ENCODE peak calls at places on chromosomes 7 and 10, in four cellular contexts. O, S, E and X are unnamed samples.

GRCh38 chr7:149729983-149730801 is 43.2 kb downstream of the ZNF467 start:
- DNase-seq in E (no peak), O (no peak), S (no peak), X (no peak)

GRCh38 chr7:9711259-9711658 is 1262.4 kb upstream of the PHF14 start:
- DNase-seq in S (no peak), O (no peak), E (no peak), X (no peak)

GRCh38 chr10:34655286-34656170 is 159.6 kb downstream of the PARD3 start:
- DNase-seq in S (no peak), E (no peak), O (peak; percentile 85), X (peak; percentile 86)

GRCh38 chr7:47648301-47648900 is 66.5 kb upstream of the TNS3 start:
- DNase-seq in O (peak; percentile 79), E (no peak), S (no peak), X (no peak)

GRCh38 chr10:17220652-17221100 is 7.4 kb upstream of the VIM start:
- DNase-seq in O (peak; percentile 37), E (no peak), S (no peak), X (no peak)

GRCh38 chr10:69333205-69333604 is 54.9 kb downstream of the HK1 start:
- DNase-seq in S (no peak), E (no peak), O (no peak), X (no peak)

GRCh38 chr10:28250358-28250757 is 52.5 kb downstream of the MPP7 start:
- DNase-seq in E (no peak), S (no peak), O (no peak), X (no peak)

GRCh38 chr10:131560166-131560565 is 248.6 kb upstream of the TCERG1L start:
- DNase-seq in O (no peak), E (no peak), S (no peak), X (no peak)

GRCh38 chr7:20165146-20165510 is 52.1 kb downstream of the MACC1 start:
- DNase-seq in S (no peak), O (peak; percentile 5), E (no peak), X (no peak)

GRCh38 chr7:83996879-83997278 is 197.7 kb downstream of the SEMA3A start:
- DNase-seq in O (no peak), E (no peak), S (no peak), X (no peak)

GRCh38 chr7:119999743-120000475 is 273.1 kb upstream of the KCND2 start:
- DNase-seq in S (no peak), O (peak; percentile 26), E (no peak), X (no peak)

GRCh38 chr10:112140110-112140755 is 43.3 kb downstream of the GPAM start:
- DNase-seq in O (peak; percentile 57), E (peak; percentile 49), S (peak; percentile 54), X (peak; percentile 67)

GRCh38 chr7:84302949-84303348 is 108.4 kb upstream of the SEMA3A start:
- DNase-seq in E (no peak), S (no peak), O (no peak), X (no peak)

GRCh38 chr7:36659638-36660341 is 64.5 kb downstream of the AOAH start:
- DNase-seq in O (no peak), E (no peak), S (no peak), X (no peak)

GRCh38 chr7:101781384-101781783 is 36.0 kb upstream of the CUX1 start:
- DNase-seq in S (no peak), E (no peak), O (no peak), X (no peak)

GRCh38 chr10:98167191-98167590 is 32.7 kb downstream of the R3HCC1L start:
- DNase-seq in E (no peak), O (no peak), S (no peak), X (no peak)

GRCh38 chr7:135291809-135292253 is 58.2 kb downstream of the STRA8 start:
- DNase-seq in S (no peak), O (peak; percentile 88), E (no peak), X (peak; percentile 97)

GRCh38 chr10:22253578-22253882 is 35.7 kb upstream of the EBLN1 start:
- DNase-seq in O (no peak), S (peak; percentile 43), E (peak; percentile 2), X (peak; percentile 6)

GRCh38 chr10:86687750-86688149 is 19.4 kb downstream of the LDB3 start:
- DNase-seq in S (no peak), E (no peak), O (peak; percentile 68), X (no peak)

GRCh38 chr10:63434866-63435854 is 30.6 kb downstream of the JMJD1C start:
- DNase-seq in S (no peak), E (no peak), O (no peak), X (peak; percentile 64)

GRCh38 chr10:131915484-131915883 is 14.7 kb downstream of the PPP2R2D start:
- DNase-seq in O (no peak), E (no peak), S (no peak), X (no peak)

GRCh38 chr7:35752727-35753126 is 48.1 kb upstream of the SEPTIN7 start:
- DNase-seq in E (no peak), O (no peak), S (no peak), X (no peak)

GRCh38 chr7:13846386-13846785 is 143.1 kb downstream of the ETV1 start:
- DNase-seq in E (no peak), O (no peak), S (no peak), X (no peak)

GRCh38 chr7:34675749-34676374 is 17.8 kb downstream of the NPSR1 start:
- DNase-seq in S (no peak), E (no peak), O (peak; percentile 7), X (peak; percentile 51)

GRCh38 chr7:108285018-108285368 is 154.8 kb upstream of the LAMB4 start:
- DNase-seq in O (no peak), S (no peak), E (no peak), X (peak; percentile 80)